ENCODE peak calls at places on chromosomes 11 and 22, in seven cellular contexts. T is activated T-cell treated with anti-CD3 and anti-CD28 coated beads, Interleukin-2, amount 50 U/mL, for 1 hour; B is T-cell; K is left kidney; W is NCI-H1092 treated with DMSO at 0.1 percent for 48 hours; M is fibroblast of gingiva; U is fibroblast of pulmonary artery. O is an unnamed sample.

GRCh38 chr22:30290679-30291333 is 1.5 kb upstream of the CASTOR1 start:
- DNase-seq in B (no peak), T (no peak), W (peak), K (peak), U (peak), M (peak), O (peak)

GRCh38 chr11:12195773-12196172 is 85.4 kb downstream of the MICAL2 start:
- DNase-seq in T (peak), K (no peak), W (no peak), B (peak), U (no peak), M (no peak), O (no peak)

GRCh38 chr11:95296165-95296564 is 65.2 kb upstream of the SESN3 start:
- DNase-seq in K (peak), W (peak), M (no peak), U (no peak), B (no peak), T (no peak), O (no peak)

GRCh38 chr11:88555829-88556202 is 218.3 kb upstream of the CTSC start:
- DNase-seq in K (no peak), W (no peak), T (no peak), M (peak), U (peak), B (no peak), O (peak)

GRCh38 chr11:96393753-96394348 is 4.0 kb downstream of the JRKL start:
- DNase-seq in W (peak), B (no peak), M (peak), K (peak), U (peak), T (no peak), O (peak)

GRCh38 chr22:25472382-25472781 is 92.1 kb upstream of the GRK3 start:
- DNase-seq in B (no peak), W (no peak), T (no peak), M (no peak), K (no peak), U (no peak), O (no peak)

GRCh38 chr11:130601764-130602163 is 153.3 kb downstream of the ADAMTS15 start:
- DNase-seq in T (no peak), U (no peak), B (no peak), K (peak), W (no peak), M (no peak), O (no peak)

GRCh38 chr11:116224154-116224888 is 548.5 kb downstream of the BUD13 start:
- DNase-seq in U (peak), B (no peak), T (no peak), W (peak), K (peak), M (no peak), O (peak)

GRCh38 chr11:112968988-112969714 is 7.9 kb downstream of the NCAM1 start:
- DNase-seq in M (no peak), T (no peak), B (no peak), W (no peak), K (peak), U (peak), O (no peak)